ENCODE peak calls at places on chromosome 16, in five cellular contexts. V is GM20000; R is CD4-positive, alpha-beta memory T cell; U is stimulated activated CD4-positive, alpha-beta T cell treated with anti-CD3 and anti-CD28 coated beads, TNF-alpha, amount 100 ng/mL, for 1 hour; C is H4. Q is an unnamed sample.

GRCh38 chr16:88558457-88559442 is 11.5 kb upstream of the ZC3H18 start:
- DNase-seq in V (peak), R (no peak), U (no peak), C (peak), Q (no peak)

GRCh38 chr16:20364051-20364450 is 11.5 kb upstream of the UMOD start:
- DNase-seq in V (no peak), R (no peak), U (no peak), C (no peak), Q (no peak)

GRCh38 chr16:54875443-54875842 is 55.2 kb upstream of the IRX5 start:
- DNase-seq in V (no peak), R (no peak), U (no peak), C (no peak), Q (no peak)

GRCh38 chr16:66539628-66540469 is 10.1 kb downstream of the TK2 start:
- DNase-seq in V (peak), R (no peak), U (no peak), C (no peak), Q (no peak)

GRCh38 chr16:77657016-77657415 is 65.3 kb upstream of the NUDT7 start:
- DNase-seq in V (no peak), R (no peak), U (no peak), C (peak), Q (no peak)

GRCh38 chr16:2712546-2712945 is 7.5 kb downstream of the PRSS27 start:
- DNase-seq in V (no peak), R (no peak), U (no peak), C (no peak), Q (no peak)

GRCh38 chr16:2250652-2251280 is 621 bp downstream of the ECI1 start:
- DNase-seq in V (no peak), R (no peak), U (no peak), C (no peak), Q (peak)

GRCh38 chr16:14307623-14308356 is 236.7 kb downstream of the MRTFB start:
- DNase-seq in V (no peak), R (no peak), U (no peak), C (no peak), Q (no peak)

GRCh38 chr16:24129412-24129918 is 126.7 kb upstream of the CACNG3 start:
- DNase-seq in V (no peak), R (no peak), U (no peak), C (no peak), Q (no peak)

GRCh38 chr16:72091217-72091616 is 2.2 kb downstream of the TXNL4B start:
- DNase-seq in V (no peak), R (no peak), U (no peak), C (no peak), Q (no peak)

GRCh38 chr16:69286941-69287713 is 24.0 kb upstream of the VPS4A start:
- DNase-seq in V (peak), R (peak), U (no peak), C (peak), Q (no peak)